ENCODE peak calls at places on chromosomes 5 and 9, in ten cellular contexts. One of them, this sample, is unnamed. For H3K27me3, the result is how much of the 10 kb centered on the place peaks cover.

GRCh38 chr9:135659252-135659651 is 3.9 kb upstream of the LCN9 start:
- DNase-seq in spleen: no peak
- DNase-seq in endothelial cell of umbilical vein: no peak
- DNase-seq in HCT116: no peak
- DNase-seq in ovary: no peak
- DNase-seq in prostate gland: no peak
- DNase-seq in heart left ventricle: no peak
- DNase-seq in body of pancreas: no peak
- DNase-seq in transverse colon: no peak
- DNase-seq in IMR-90: no peak
- DNase-seq in this sample: no peak

GRCh38 chr5:160071521-160072299 is 47.5 kb downstream of the PWWP2A start:
- DNase-seq in spleen: no peak
- DNase-seq in prostate gland: no peak
- DNase-seq in heart left ventricle: no peak
- DNase-seq in body of pancreas: no peak
- DNase-seq in ovary: peak
- DNase-seq in HCT116: no peak
- DNase-seq in endothelial cell of umbilical vein: peak
- DNase-seq in IMR-90: no peak
- DNase-seq in transverse colon: no peak
- DNase-seq in this sample: no peak

GRCh38 chr9:4555251-4555650 is 65.0 kb downstream of the SLC1A1 start:
- DNase-seq in prostate gland: no peak
- DNase-seq in ovary: no peak
- DNase-seq in body of pancreas: no peak
- DNase-seq in transverse colon: no peak
- DNase-seq in HCT116: peak
- DNase-seq in heart left ventricle: no peak
- DNase-seq in endothelial cell of umbilical vein: peak
- DNase-seq in spleen: no peak
- DNase-seq in IMR-90: peak
- DNase-seq in this sample: peak

GRCh38 chr9:10274156-10274555 is 338.6 kb downstream of the PTPRD start:
- DNase-seq in transverse colon: no peak
- DNase-seq in prostate gland: no peak
- DNase-seq in HCT116: no peak
- DNase-seq in heart left ventricle: no peak
- DNase-seq in endothelial cell of umbilical vein: peak
- DNase-seq in spleen: no peak
- DNase-seq in body of pancreas: no peak
- DNase-seq in ovary: no peak
- DNase-seq in IMR-90: no peak
- DNase-seq in this sample: no peak

GRCh38 chr5:88678780-88679491 is 204.0 kb downstream of the MEF2C start:
- DNase-seq in heart left ventricle: no peak
- DNase-seq in endothelial cell of umbilical vein: no peak
- DNase-seq in ovary: no peak
- DNase-seq in transverse colon: no peak
- DNase-seq in prostate gland: no peak
- DNase-seq in body of pancreas: no peak
- DNase-seq in HCT116: no peak
- DNase-seq in IMR-90: no peak
- DNase-seq in spleen: no peak
- DNase-seq in this sample: no peak

GRCh38 chr9:22454021-22454420 is 7.4 kb downstream of the DMRTA1 start:
- DNase-seq in body of pancreas: no peak
- DNase-seq in HCT116: no peak
- DNase-seq in ovary: no peak
- DNase-seq in spleen: no peak
- DNase-seq in IMR-90: no peak
- DNase-seq in transverse colon: no peak
- DNase-seq in endothelial cell of umbilical vein: no peak
- DNase-seq in prostate gland: no peak
- DNase-seq in heart left ventricle: no peak
- DNase-seq in this sample: no peak

GRCh38 chr9:123487944-123488343 is 131.9 kb downstream of the CRB2 start:
- DNase-seq in body of pancreas: no peak
- DNase-seq in endothelial cell of umbilical vein: no peak
- DNase-seq in transverse colon: no peak
- DNase-seq in heart left ventricle: no peak
- DNase-seq in IMR-90: no peak
- DNase-seq in spleen: peak
- DNase-seq in prostate gland: no peak
- DNase-seq in HCT116: no peak
- DNase-seq in ovary: no peak
- DNase-seq in this sample: no peak

GRCh38 chr5:10301842-10302610 is 5.7 kb downstream of the CMBL start:
- DNase-seq in spleen: peak
- DNase-seq in HCT116: no peak
- DNase-seq in prostate gland: peak
- DNase-seq in endothelial cell of umbilical vein: no peak
- DNase-seq in IMR-90: no peak
- DNase-seq in transverse colon: peak
- DNase-seq in body of pancreas: peak
- DNase-seq in heart left ventricle: peak
- DNase-seq in ovary: peak
- DNase-seq in this sample: peak

GRCh38 chr9:118276784-118277183 is 572.6 kb downstream of the TLR4 start:
- DNase-seq in spleen: no peak
- DNase-seq in prostate gland: no peak
- DNase-seq in IMR-90: no peak
- DNase-seq in body of pancreas: no peak
- DNase-seq in transverse colon: no peak
- DNase-seq in heart left ventricle: no peak
- DNase-seq in ovary: no peak
- DNase-seq in HCT116: no peak
- DNase-seq in endothelial cell of umbilical vein: no peak
- DNase-seq in this sample: no peak

GRCh38 chr5:65809817-65810531 is 88.0 kb downstream of the NLN start:
- DNase-seq in heart left ventricle: peak
- DNase-seq in IMR-90: peak
- DNase-seq in ovary: peak
- DNase-seq in endothelial cell of umbilical vein: no peak
- DNase-seq in body of pancreas: peak
- DNase-seq in transverse colon: peak
- DNase-seq in prostate gland: peak
- DNase-seq in spleen: no peak
- DNase-seq in HCT116: no peak
- DNase-seq in this sample: peak

GRCh38 chr5:95841914-95842812 is 19.6 kb upstream of the GLRX start:
- DNase-seq in heart left ventricle: no peak
- DNase-seq in transverse colon: peak
- DNase-seq in spleen: no peak
- DNase-seq in HCT116: no peak
- DNase-seq in body of pancreas: no peak
- DNase-seq in ovary: no peak
- DNase-seq in endothelial cell of umbilical vein: no peak
- DNase-seq in prostate gland: no peak
- DNase-seq in IMR-90: peak
- DNase-seq in this sample: no peak

GRCh38 chr9:6090811-6091210 is 75.4 kb upstream of the RANBP6 start:
- DNase-seq in heart left ventricle: no peak
- DNase-seq in HCT116: no peak
- DNase-seq in IMR-90: no peak
- DNase-seq in transverse colon: no peak
- DNase-seq in body of pancreas: no peak
- DNase-seq in endothelial cell of umbilical vein: no peak
- DNase-seq in spleen: no peak
- DNase-seq in prostate gland: no peak
- DNase-seq in ovary: no peak
- DNase-seq in this sample: no peak

GRCh38 chr9:136769710-136770191 is 5.4 kb upstream of the LCN15 start:
- DNase-seq in prostate gland: no peak
- DNase-seq in endothelial cell of umbilical vein: no peak
- DNase-seq in body of pancreas: peak
- DNase-seq in HCT116: no peak
- DNase-seq in heart left ventricle: no peak
- DNase-seq in ovary: peak
- DNase-seq in IMR-90: no peak
- DNase-seq in spleen: no peak
- DNase-seq in transverse colon: peak
- DNase-seq in this sample: peak

GRCh38 chr9:95057121-95057520 is 260.4 kb downstream of the FANCC start:
- DNase-seq in HCT116: no peak
- DNase-seq in endothelial cell of umbilical vein: peak
- DNase-seq in ovary: no peak
- DNase-seq in body of pancreas: no peak
- DNase-seq in IMR-90: peak
- DNase-seq in heart left ventricle: no peak
- DNase-seq in transverse colon: no peak
- DNase-seq in spleen: no peak
- DNase-seq in prostate gland: no peak
- DNase-seq in this sample: no peak

GRCh38 chr5:172533399-172534228 is 79.3 kb upstream of the SH3PXD2B start:
- DNase-seq in spleen: peak
- DNase-seq in IMR-90: no peak
- DNase-seq in transverse colon: no peak
- DNase-seq in heart left ventricle: no peak
- DNase-seq in body of pancreas: no peak
- DNase-seq in ovary: no peak
- DNase-seq in HCT116: no peak
- DNase-seq in endothelial cell of umbilical vein: no peak
- DNase-seq in prostate gland: peak
- DNase-seq in this sample: no peak

GRCh38 chr9:105127863-105128220 is 116.6 kb upstream of the SLC44A1 start:
- DNase-seq in heart left ventricle: no peak
- DNase-seq in body of pancreas: no peak
- DNase-seq in HCT116: no peak
- DNase-seq in prostate gland: no peak
- DNase-seq in transverse colon: no peak
- DNase-seq in endothelial cell of umbilical vein: peak
- DNase-seq in ovary: no peak
- DNase-seq in spleen: no peak
- DNase-seq in IMR-90: peak
- DNase-seq in this sample: no peak

GRCh38 chr5:91598216-91598615 is 215.1 kb upstream of the ARRDC3 start:
- DNase-seq in prostate gland: no peak
- DNase-seq in HCT116: no peak
- DNase-seq in heart left ventricle: no peak
- DNase-seq in transverse colon: no peak
- DNase-seq in endothelial cell of umbilical vein: no peak
- DNase-seq in body of pancreas: peak
- DNase-seq in spleen: no peak
- DNase-seq in ovary: no peak
- DNase-seq in IMR-90: no peak
- DNase-seq in this sample: no peak

GRCh38 chr5:142827934-142828576 is 57.9 kb downstream of the ARHGAP26 start:
- DNase-seq in IMR-90: peak
- DNase-seq in HCT116: no peak
- DNase-seq in endothelial cell of umbilical vein: no peak
- DNase-seq in heart left ventricle: no peak
- DNase-seq in body of pancreas: no peak
- DNase-seq in ovary: no peak
- DNase-seq in spleen: no peak
- DNase-seq in prostate gland: no peak
- DNase-seq in transverse colon: no peak
- DNase-seq in this sample: no peak

GRCh38 chr9:85276743-85277142 is 465.0 kb downstream of the AGTPBP1 start:
- DNase-seq in prostate gland: no peak
- DNase-seq in HCT116: no peak
- DNase-seq in transverse colon: no peak
- DNase-seq in heart left ventricle: no peak
- DNase-seq in ovary: no peak
- DNase-seq in endothelial cell of umbilical vein: no peak
- DNase-seq in IMR-90: no peak
- DNase-seq in spleen: no peak
- DNase-seq in body of pancreas: no peak
- DNase-seq in this sample: no peak
- H3K27me3 ChIP-seq in prostate gland: under half
- H3K27me3 ChIP-seq in HCT116: under half
- H3K27me3 ChIP-seq in transverse colon: under half
- H3K27me3 ChIP-seq in heart left ventricle: under half
- H3K27me3 ChIP-seq in ovary: under half
- H3K27me3 ChIP-seq in endothelial cell of umbilical vein: under half
- H3K27me3 ChIP-seq in IMR-90: under half
- H3K27me3 ChIP-seq in spleen: under half
- H3K27me3 ChIP-seq in body of pancreas: under half
- H3K27me3 ChIP-seq in this sample: under half

GRCh38 chr9:32550609-32551490 is 1.3 kb upstream of the SMIM27 start:
- DNase-seq in prostate gland: peak
- DNase-seq in ovary: peak
- DNase-seq in transverse colon: peak
- DNase-seq in body of pancreas: peak
- DNase-seq in endothelial cell of umbilical vein: peak
- DNase-seq in spleen: peak
- DNase-seq in heart left ventricle: peak
- DNase-seq in HCT116: peak
- DNase-seq in IMR-90: peak
- DNase-seq in this sample: peak
- TF ChIP-seq POLR2A in prostate gland: peak
- TF ChIP-seq POLR2A in ovary: peak
- TF ChIP-seq POLR2A in transverse colon: peak
- TF ChIP-seq POLR2A in body of pancreas: peak
- TF ChIP-seq POLR2A in endothelial cell of umbilical vein: no peak
- TF ChIP-seq POLR2A in spleen: no peak
- TF ChIP-seq POLR2A in heart left ventricle: peak
- TF ChIP-seq POLR2A in HCT116: no peak
- TF ChIP-seq POLR2A in IMR-90: peak
- TF ChIP-seq POLR2A in this sample: peak

GRCh38 chr5:109931049-109931448 is 241.3 kb downstream of the MAN2A1 start:
- DNase-seq in IMR-90: no peak
- DNase-seq in heart left ventricle: no peak
- DNase-seq in body of pancreas: no peak
- DNase-seq in spleen: no peak
- DNase-seq in transverse colon: no peak
- DNase-seq in prostate gland: no peak
- DNase-seq in endothelial cell of umbilical vein: no peak
- DNase-seq in HCT116: no peak
- DNase-seq in ovary: no peak
- DNase-seq in this sample: no peak
- H3K27me3 ChIP-seq in IMR-90: under half
- H3K27me3 ChIP-seq in heart left ventricle: under half
- H3K27me3 ChIP-seq in body of pancreas: under half
- H3K27me3 ChIP-seq in spleen: under half
- H3K27me3 ChIP-seq in transverse colon: under half
- H3K27me3 ChIP-seq in prostate gland: under half
- H3K27me3 ChIP-seq in endothelial cell of umbilical vein: under half
- H3K27me3 ChIP-seq in HCT116: under half
- H3K27me3 ChIP-seq in ovary: under half
- H3K27me3 ChIP-seq in this sample: under half

DNA sequence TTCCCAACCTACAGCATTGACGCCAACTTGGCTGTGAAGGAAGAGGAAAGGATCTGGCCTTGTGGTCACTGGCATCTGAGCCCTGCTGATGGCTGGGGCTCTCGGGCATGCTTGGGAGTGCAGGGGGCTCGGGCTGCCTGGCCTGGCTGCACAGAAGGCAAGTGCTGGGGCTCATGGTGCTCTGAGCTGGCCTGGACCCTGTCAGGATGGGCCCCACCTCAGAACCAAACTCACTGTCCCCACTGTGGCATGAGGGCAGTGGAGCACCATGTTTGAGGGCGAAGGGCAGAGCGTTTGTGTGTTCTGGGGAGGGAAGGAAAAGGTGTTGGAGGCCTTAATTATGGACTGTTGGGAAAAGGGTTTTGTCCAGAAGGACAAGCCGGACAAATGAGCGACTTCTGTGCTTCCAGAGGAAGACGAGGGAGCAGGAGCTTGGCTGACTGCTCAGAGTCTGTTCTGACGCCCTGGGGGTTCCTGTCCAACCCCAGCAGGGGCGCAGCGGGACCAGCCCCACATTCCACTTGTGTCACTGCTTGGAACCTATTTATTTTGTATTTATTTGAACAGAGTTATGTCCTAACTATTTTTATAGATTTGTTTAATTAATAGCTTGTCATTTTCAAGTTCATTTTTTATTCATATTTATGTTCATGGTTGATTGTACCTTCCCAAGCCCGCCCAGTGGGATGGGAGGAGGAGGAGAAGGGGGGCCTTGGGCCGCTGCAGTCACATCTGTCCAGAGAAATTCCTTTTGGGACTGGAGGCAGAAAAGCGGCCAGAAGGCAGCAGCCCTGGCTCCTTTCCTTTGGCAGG is 19.4 kb downstream of the PTGES2 start:
- DNase-seq in HCT116: no peak
- DNase-seq in prostate gland: no peak
- DNase-seq in transverse colon: no peak
- DNase-seq in ovary: no peak
- DNase-seq in heart left ventricle: peak
- DNase-seq in endothelial cell of umbilical vein: no peak
- DNase-seq in spleen: peak
- DNase-seq in body of pancreas: peak
- DNase-seq in IMR-90: no peak
- DNase-seq in this sample: no peak
- TF ChIP-seq POLR2A in HCT116: no peak
- TF ChIP-seq POLR2A in prostate gland: no peak
- TF ChIP-seq POLR2A in transverse colon: no peak
- TF ChIP-seq POLR2A in ovary: no peak
- TF ChIP-seq POLR2A in heart left ventricle: no peak
- TF ChIP-seq POLR2A in endothelial cell of umbilical vein: no peak
- TF ChIP-seq POLR2A in spleen: no peak
- TF ChIP-seq POLR2A in body of pancreas: no peak
- TF ChIP-seq POLR2A in IMR-90: peak
- TF ChIP-seq POLR2A in this sample: no peak

This sample was measured in adrenal gland.